ENCODE peak calls at places on chromosomes 11 and 22, in nine cellular contexts. P is neuronal stem cell; V is lung; U is bronchial epithelial cell; C is astrocyte; D is BJ; G is CD4-positive, CD25-positive, alpha-beta regulatory T cell; Y is WERI-Rb-1; R is right lobe of liver. I is an unnamed sample.

GRCh38 chr11:12702999-12703453 is 28.8 kb downstream of the TEAD1 start:
- DNase-seq in P (no peak), V (no peak), U (no peak), C (no peak), D (no peak), G (no peak), Y (no peak), R (no peak), I (no peak)

GRCh38 chr22:46619830-46620501 is at the start of gene GRAMD4:
- DNase-seq in P (no peak), V (no peak), U (no peak), C (peak; percentile 19), D (no peak), G (no peak), Y (peak; percentile 87), R (no peak), I (no peak)

GRCh38 chr11:122207505-122207904 is 91.5 kb upstream of the BLID start:
- DNase-seq in P (no peak), V (no peak), U (no peak), C (peak; percentile 85), D (no peak), G (no peak), Y (no peak), R (peak; percentile 58), I (no peak)

GRCh38 chr11:67054851-67055523 is 1.7 kb upstream of the RHOD start:
- DNase-seq in P (no peak), V (peak; percentile 81), U (peak; percentile 99), C (peak; percentile 75), D (no peak), G (no peak), Y (peak; percentile 91), R (no peak), I (no peak)

GRCh38 chr22:42786606-42787356 is 66.1 kb upstream of the A4GALT start:
- DNase-seq in P (no peak), V (no peak), U (no peak), C (no peak), D (no peak), G (no peak), Y (peak; percentile 78), R (no peak), I (no peak)

GRCh38 chr22:47088480-47089145 is 326.2 kb downstream of the TBC1D22A start:
- DNase-seq in P (no peak), V (no peak), U (no peak), C (no peak), D (no peak), G (no peak), Y (no peak), R (no peak), I (no peak)

GRCh38 chr11:122393209-122393850 is 262.2 kb upstream of the UBASH3B start:
- DNase-seq in P (no peak), V (no peak), U (no peak), C (no peak), D (no peak), G (no peak), Y (no peak), R (no peak), I (no peak)

GRCh38 chr11:123543796-123544195 is 110.6 kb downstream of the SCN3B start:
- DNase-seq in P (no peak), V (no peak), U (peak; percentile 84), C (peak; percentile 70), D (peak; percentile 89), G (no peak), Y (no peak), R (no peak), I (peak; percentile 67)

GRCh38 chr11:117903505-117904382 is 25.5 kb downstream of the TMPRSS13 start:
- DNase-seq in P (no peak), V (no peak), U (no peak), C (no peak), D (no peak), G (no peak), Y (no peak), R (peak; percentile 39), I (no peak)

GRCh38 chr22:44085743-44086741 is 61.9 kb downstream of the PARVB start:
- DNase-seq in P (no peak), V (peak; percentile 36), U (peak; percentile 77), C (peak; percentile 60), D (no peak), G (peak; percentile 28), Y (peak; percentile 58), R (peak; percentile 71), I (peak; percentile 56)

GRCh38 chr11:66868726-66869291 is 11.9 kb downstream of the LRFN4 start:
- DNase-seq in P (peak; percentile 42), V (peak; percentile 72), U (peak; percentile 54), C (no peak), D (no peak), G (peak; percentile 68), Y (peak; percentile 94), R (no peak), I (no peak)

GRCh38 chr11:60609632-60610031 is 89.8 kb upstream of the MS4A8 start:
- DNase-seq in P (no peak), V (no peak), U (no peak), C (no peak), D (no peak), G (no peak), Y (no peak), R (no peak), I (no peak)

GRCh38 chr22:46777609-46777970 is 15.1 kb downstream of the TBC1D22A start:
- DNase-seq in P (no peak), V (no peak), U (no peak), C (no peak), D (no peak), G (no peak), Y (no peak), R (no peak), I (no peak)

GRCh38 chr11:116829525-116830183 is at the start of gene APOC3:
- DNase-seq in P (no peak), V (no peak), U (no peak), C (no peak), D (no peak), G (no peak), Y (no peak), R (peak; percentile 97), I (no peak)

GRCh38 chr11:78932757-78933156 is 358.1 kb upstream of the NARS2 start:
- DNase-seq in P (no peak), V (no peak), U (no peak), C (no peak), D (no peak), G (no peak), Y (no peak), R (no peak), I (no peak)
- H3K36me3 ChIP-seq in P (no peaks in the 10 kb centered on the region), V (no peaks in the 10 kb centered on the region), U (no peaks in the 10 kb centered on the region), C (no peaks in the 10 kb centered on the region), D (no peaks in the 10 kb centered on the region), G (no peaks in the 10 kb centered on the region), Y (no peaks in the 10 kb centered on the region), R (no peaks in the 10 kb centered on the region), I (no peaks in the 10 kb centered on the region)

GRCh38 chr11:77619576-77620198 is 17.9 kb downstream of the CLNS1A start:
- DNase-seq in P (peak; percentile 39), V (no peak), U (peak; percentile 61), C (peak; percentile 19), D (no peak), G (peak; percentile 39), Y (no peak), R (no peak), I (peak; percentile 19)
- H3K36me3 ChIP-seq in P (peaks cover 8% of the 10 kb centered on the region), V (peaks cover 35% of the 10 kb centered on the region), U (peaks cover 8% of the 10 kb centered on the region), C (peaks cover 27% of the 10 kb centered on the region), D (peaks cover 3% of the 10 kb centered on the region), G (peaks cover 65% of the 10 kb centered on the region), Y (peaks cover 74% of the 10 kb centered on the region), R (no peaks in the 10 kb centered on the region), I (no peaks in the 10 kb centered on the region)

GRCh38 chr22:48929276-48929790 is 898.3 kb downstream of the BRD1 start:
- DNase-seq in P (no peak), V (no peak), U (no peak), C (no peak), D (no peak), G (no peak), Y (no peak), R (no peak), I (no peak)
- H3K36me3 ChIP-seq in P (no peaks in the 10 kb centered on the region), V (no peaks in the 10 kb centered on the region), U (no peaks in the 10 kb centered on the region), C (no peaks in the 10 kb centered on the region), D (no peaks in the 10 kb centered on the region), G (no peaks in the 10 kb centered on the region), Y (no peaks in the 10 kb centered on the region), R (no peaks in the 10 kb centered on the region), I (no peaks in the 10 kb centered on the region)

GRCh38 chr11:3144296-3145205 is 20.6 kb downstream of the OSBPL5 start:
- DNase-seq in P (no peak), V (no peak), U (no peak), C (no peak), D (no peak), G (no peak), Y (no peak), R (no peak), I (no peak)
- H3K36me3 ChIP-seq in P (peaks cover 2% of the 10 kb centered on the region), V (no peaks in the 10 kb centered on the region), U (no peaks in the 10 kb centered on the region), C (no peaks in the 10 kb centered on the region), D (peaks cover 9% of the 10 kb centered on the region), G (no peaks in the 10 kb centered on the region), Y (no peaks in the 10 kb centered on the region), R (no peaks in the 10 kb centered on the region), I (no peaks in the 10 kb centered on the region)

GRCh38 chr11:82994615-82995014 is 77.1 kb downstream of the RAB30 start:
- DNase-seq in P (no peak), V (no peak), U (no peak), C (no peak), D (no peak), G (no peak), Y (no peak), R (no peak), I (no peak)

GRCh38 chr11:82996966-82997606 is 74.6 kb downstream of the RAB30 start:
- DNase-seq in P (no peak), V (no peak), U (peak; percentile 80), C (peak; percentile 53), D (no peak), G (no peak), Y (no peak), R (no peak), I (no peak)

GRCh38 chr11:82992219-82992618 is 79.5 kb downstream of the RAB30 start:
- DNase-seq in P (no peak), V (no peak), U (no peak), C (no peak), D (no peak), G (no peak), Y (no peak), R (no peak), I (no peak)

GRCh38 chr11:82995754-82996398 is 75.8 kb downstream of the RAB30 start:
- DNase-seq in P (no peak), V (no peak), U (peak; percentile 73), C (peak; percentile 76), D (peak; percentile 45), G (no peak), Y (no peak), R (no peak), I (no peak)

DNA sequence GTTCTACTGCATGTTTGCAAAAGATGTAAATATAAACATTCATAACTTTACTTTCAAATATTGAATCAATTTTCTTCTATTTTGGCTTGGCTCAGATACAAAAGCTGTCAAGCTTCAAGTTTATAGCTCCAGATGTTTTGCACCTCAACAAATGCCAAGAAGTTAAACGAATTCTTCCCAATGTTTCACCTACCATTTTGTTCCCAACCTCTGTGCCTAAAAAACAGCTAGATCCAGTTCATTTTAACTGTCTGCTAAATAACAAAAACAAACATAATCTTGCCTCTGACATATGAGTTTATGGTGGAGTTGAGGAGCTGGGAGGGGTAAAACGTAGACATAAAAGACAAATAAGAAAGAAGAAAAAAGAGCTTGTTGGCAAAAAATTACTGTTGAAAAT is 76.4 kb downstream of the RAB30 start:
- DNase-seq in P (no peak), V (no peak), U (no peak), C (no peak), D (no peak), G (no peak), Y (no peak), R (no peak), I (no peak)
- H3K36me3 ChIP-seq in P (peaks cover 1% of the 10 kb centered on the region), V (peaks cover 3% of the 10 kb centered on the region), U (peaks cover 2% of the 10 kb centered on the region), C (no peaks in the 10 kb centered on the region), D (no peaks in the 10 kb centered on the region), G (peaks cover 18% of the 10 kb centered on the region), Y (no peaks in the 10 kb centered on the region), R (no peaks in the 10 kb centered on the region), I (no peaks in the 10 kb centered on the region)

GRCh38 chr11:84671325-84672019 is 955.7 kb downstream of the DLG2 start:
- DNase-seq in P (no peak), V (no peak), U (no peak), C (no peak), D (no peak), G (no peak), Y (no peak), R (no peak), I (no peak)
- H3K36me3 ChIP-seq in P (no peaks in the 10 kb centered on the region), V (no peaks in the 10 kb centered on the region), U (no peaks in the 10 kb centered on the region), C (no peaks in the 10 kb centered on the region), D (no peaks in the 10 kb centered on the region), G (no peaks in the 10 kb centered on the region), Y (no peaks in the 10 kb centered on the region), R (no peaks in the 10 kb centered on the region), I (no peaks in the 10 kb centered on the region)

I was measured in kidney epithelial cell.